ENCODE peak calls at places on chromosomes 4 and X, in six cellular contexts. L is A549, Y is hepatocyte, R is mucosa of descending colon, I is SK-N-SH, T is H1. J is an unnamed sample. For H3K4me1, the result is how much of the 10 kb centered on the place peaks cover.

GRCh38 chrX:19852014-19853005 is 35.1 kb downstream of the SH3KBP1 start:
- DNase-seq in R (no peak), L (no peak), T (no peak), Y (no peak), I (no peak), J (no peak)

GRCh38 chr4:124785645-124786044 is 73.1 kb upstream of the ANKRD50 start:
- DNase-seq in R (no peak), Y (no peak), L (no peak), I (no peak), T (no peak), J (no peak)

GRCh38 chrX:142860944-142861343 is 164.8 kb upstream of the SPANXN4 start:
- DNase-seq in R (no peak), T (no peak), L (no peak), I (no peak), Y (no peak), J (no peak)

GRCh38 chr4:148565801-148566200 is 123.6 kb upstream of the NR3C2 start:
- DNase-seq in Y (no peak), T (no peak), I (no peak), R (no peak), L (no peak), J (no peak)

GRCh38 chr4:156594619-156595018 is 377.0 kb downstream of the PDGFC start:
- DNase-seq in I (no peak), L (no peak), T (no peak), R (peak), Y (peak), J (no peak)

GRCh38 chrX:12115377-12115776 is 22.9 kb upstream of the FRMPD4 start:
- DNase-seq in T (peak), I (no peak), Y (no peak), R (no peak), L (no peak), J (no peak)

GRCh38 chr4:40333921-40334352 is 1.2 kb upstream of the CHRNA9 start:
- DNase-seq in I (peak), Y (peak), L (peak), T (no peak), R (no peak), J (no peak)

GRCh38 chr4:54226399-54227260 is 2.5 kb upstream of the PDGFRA start:
- DNase-seq in T (peak), I (no peak), L (no peak), Y (peak), R (peak), J (no peak)

GRCh38 chr4:139556071-139556734 is at the start of gene SETD7:
- DNase-seq in Y (peak), I (peak), T (peak), R (peak), L (peak), J (peak)

GRCh38 chr4:151659631-151660030 is 101.2 kb downstream of the GATB start:
- DNase-seq in L (no peak), Y (peak), T (no peak), R (no peak), I (no peak), J (no peak)

GRCh38 chrX:47187106-47187677 is 6.4 kb upstream of the UBA1 start:
- DNase-seq in I (no peak), T (no peak), Y (no peak), L (no peak), R (no peak), J (no peak)

GRCh38 chr4:11427201-11427996 is 1.3 kb downstream of the HS3ST1 start:
- DNase-seq in L (no peak), T (peak), R (no peak), I (no peak), Y (peak), J (no peak)

GRCh38 chrX:120456973-120457372 is 12.1 kb downstream of the LAMP2 start:
- DNase-seq in L (no peak), R (no peak), Y (no peak), I (no peak), T (no peak), J (no peak)

GRCh38 chr4:107027379-107027778 is 8.7 kb downstream of the DKK2 start:
- DNase-seq in Y (no peak), I (no peak), L (no peak), T (no peak), R (no peak), J (no peak)

GRCh38 chrX:119155416-119156035 is 27.9 kb upstream of the KIAA1210 start:
- DNase-seq in Y (peak), I (no peak), L (peak), T (no peak), R (peak), J (no peak)

GRCh38 chrX:107675823-107676555 is 47.7 kb downstream of the PRPS1 start:
- DNase-seq in Y (peak), I (no peak), R (no peak), L (no peak), T (no peak), J (no peak)

GRCh38 chr4:74752798-74753197 is 41.5 kb downstream of the BTC start:
- DNase-seq in I (no peak), T (no peak), Y (no peak), L (no peak), R (no peak), J (no peak)

GRCh38 chr4:94722748-94723147 is 35.0 kb upstream of the BMPR1B start:
- DNase-seq in I (no peak), L (no peak), R (no peak), T (no peak), Y (no peak), J (no peak)

GRCh38 chr4:167233523-167234387 is 539 bp downstream of the SPOCK3 start:
- DNase-seq in Y (peak), I (peak), L (no peak), T (peak), R (no peak), J (no peak)

GRCh38 chr4:77665381-77666069 is 59.9 kb downstream of the CXCL13 start:
- DNase-seq in I (no peak), L (no peak), T (no peak), Y (no peak), R (no peak), J (no peak)

GRCh38 chrX:11765449-11765848 is 7.4 kb downstream of the MSL3 start:
- DNase-seq in R (no peak), L (no peak), Y (no peak), I (no peak), T (no peak), J (no peak)

GRCh38 chr4:88697113-88697512 is 516 bp downstream of the NAP1L5 start:
- DNase-seq in R (no peak), I (peak), L (no peak), Y (no peak), T (no peak), J (no peak)

GRCh38 chr4:70743728-70744127 is 22.0 kb downstream of the RUFY3 start:
- DNase-seq in I (no peak), T (no peak), R (no peak), Y (no peak), L (no peak), J (no peak)

GRCh38 chr4:5921981-5922380 is 29.1 kb upstream of the CRMP1 start:
- DNase-seq in L (no peak), R (no peak), Y (no peak), T (no peak), I (no peak), J (no peak)

GRCh38 chrX:155068165-155068564 is 2.8 kb downstream of the CMC4 start:
- DNase-seq in I (no peak), Y (no peak), T (no peak), R (no peak), L (peak), J (no peak)

GRCh38 chr4:15665738-15666365 is 10.7 kb upstream of the FBXL5 start:
- DNase-seq in R (peak), L (no peak), Y (peak), T (no peak), I (no peak), J (no peak)

GRCh38 chr4:168475745-168476144 is 4.5 kb downstream of the DDX60L start:
- DNase-seq in L (no peak), I (no peak), T (no peak), R (no peak), Y (peak), J (peak)

GRCh38 chrX:147550217-147550616 is 361.5 kb upstream of the FMR1 start:
- DNase-seq in T (peak), I (peak), R (peak), Y (peak), L (no peak), J (no peak)
- TF ChIP-seq CTCF in T (peak), I (peak), R (no peak), Y (peak), L (no peak), J (no peak)

GRCh38 chr4:102299302-102299701 is 46.0 kb downstream of the SLC39A8 start:
- DNase-seq in Y (no peak), T (no peak), I (no peak), L (no peak), R (no peak), J (no peak)
- H3K4me1 ChIP-seq in Y (under half), T (under half), I (under half), L (under half), R (under half), J (under half)

GRCh38 chrX:133414399-133415275 is 652 bp downstream of the GPC4 start:
- DNase-seq in Y (peak), T (no peak), R (peak), L (no peak), I (peak), J (no peak)

GRCh38 chrX:133413218-133413925 is 1.9 kb downstream of the GPC4 start:
- DNase-seq in R (peak), T (no peak), Y (no peak), L (no peak), I (peak), J (no peak)

GRCh38 chrX:133412665-133413064 is 2.6 kb downstream of the GPC4 start:
- DNase-seq in Y (no peak), R (no peak), T (no peak), L (no peak), I (no peak), J (no peak)

GRCh38 chrX:133417364-133417763 is 2.1 kb upstream of the GPC4 start:
- DNase-seq in Y (no peak), R (no peak), L (no peak), I (no peak), T (no peak), J (no peak)

DNA sequence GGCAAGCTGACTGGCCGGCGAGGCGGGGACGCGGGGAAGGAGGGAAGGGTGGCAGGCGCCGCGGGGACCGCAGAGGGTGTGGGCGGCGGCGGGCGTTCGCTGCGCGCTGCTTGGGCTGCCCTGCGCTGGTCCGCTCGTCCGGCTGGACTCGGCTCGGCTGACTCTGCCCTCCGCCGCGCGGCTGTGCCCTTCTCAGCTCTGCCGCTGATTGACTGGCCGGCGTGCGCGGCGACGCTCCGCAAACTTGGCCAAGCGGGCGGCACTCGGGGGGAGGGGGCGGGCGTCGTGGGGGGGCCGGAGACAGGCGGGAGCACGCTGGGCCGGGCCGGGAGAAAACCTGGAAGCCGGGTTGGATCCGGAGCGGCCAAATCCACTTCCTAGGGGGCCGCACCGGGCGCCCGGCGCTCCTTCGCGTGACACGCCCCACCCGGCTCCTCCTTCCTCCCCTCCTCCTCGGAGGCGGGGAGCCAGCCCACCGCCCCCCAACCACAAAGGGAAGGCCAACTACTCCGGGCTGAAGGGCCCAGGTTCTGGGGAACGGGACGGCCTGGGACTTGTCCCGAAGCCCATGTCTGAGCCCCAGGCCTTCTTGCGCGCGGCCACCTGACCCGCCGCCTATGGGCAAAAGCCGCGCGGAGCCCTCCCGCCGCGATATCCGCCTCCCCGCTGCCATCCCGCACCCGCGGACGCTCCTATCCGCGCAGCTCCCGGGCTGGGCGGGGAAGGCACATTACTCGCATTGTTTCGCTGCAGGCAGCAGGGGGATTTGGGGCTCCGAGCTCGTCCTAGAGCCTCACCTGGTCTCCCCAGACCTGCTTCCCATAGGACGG is at the start of gene GPC4:
- DNase-seq in I (peak), L (peak), R (peak), T (peak), Y (peak), J (no peak)
- H3K4me3 ChIP-seq in I (peak), L (peak), R (peak), T (peak), Y (peak), J (no peak)

DNA sequence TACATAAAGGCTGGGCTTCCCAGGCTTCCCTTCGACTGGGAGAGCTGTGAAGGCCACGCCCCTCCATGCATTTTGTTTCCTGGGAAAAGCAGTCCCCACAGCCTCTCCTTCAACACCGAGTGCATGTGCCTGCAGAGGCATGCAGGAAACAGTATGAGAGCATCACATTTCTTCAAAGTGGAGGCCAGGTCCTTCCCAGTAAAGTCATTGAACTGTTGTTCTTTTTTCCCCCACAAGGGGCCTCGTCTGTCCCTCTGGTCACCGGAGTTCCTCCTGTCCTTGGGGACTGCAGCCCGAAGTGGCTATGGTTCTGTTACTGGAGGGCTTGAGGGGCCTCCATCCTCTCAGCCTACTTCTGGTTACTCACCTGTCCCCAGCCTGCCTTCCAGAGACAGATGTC is 56.0 kb downstream of the RAI2 start:
- DNase-seq in T (peak), L (no peak), R (no peak), I (no peak), Y (no peak), J (no peak)
- TF ChIP-seq CTCF in T (peak), L (no peak), R (no peak), I (peak), Y (no peak), J (no peak)

GRCh38 chr4:184382189-184382846 is 92.0 kb downstream of the IRF2 start:
- DNase-seq in I (no peak), L (no peak), R (peak), Y (no peak), T (no peak), J (no peak)

GRCh38 chr4:184384056-184384809 is 90.1 kb downstream of the IRF2 start:
- DNase-seq in R (peak), Y (peak), I (no peak), L (no peak), T (no peak), J (no peak)

GRCh38 chr4:184384810-184385557 is 89.4 kb downstream of the IRF2 start:
- DNase-seq in Y (no peak), T (no peak), L (no peak), I (no peak), R (no peak), J (no peak)

GRCh38 chr4:184385705-184386141 is 88.6 kb downstream of the IRF2 start:
- DNase-seq in T (no peak), L (no peak), I (no peak), Y (peak), R (peak), J (no peak)

GRCh38 chr4:184383497-184384055 is 90.8 kb downstream of the IRF2 start:
- DNase-seq in Y (peak), I (no peak), L (peak), T (no peak), R (no peak), J (no peak)
- H3K4me1 ChIP-seq in Y (half or more), I (under half), L (under half), T (under half), R (under half), J (under half)

GRCh38 chr4:137611998-137612700 is 79.9 kb upstream of the PCDH18 start:
- DNase-seq in Y (no peak), R (no peak), L (no peak), I (no peak), T (no peak), J (no peak)

GRCh38 chr4:137608085-137608484 is 75.8 kb upstream of the PCDH18 start:
- DNase-seq in T (no peak), R (no peak), I (no peak), Y (peak), L (no peak), J (no peak)

GRCh38 chr4:137609693-137610450 is 77.6 kb upstream of the PCDH18 start:
- DNase-seq in I (no peak), T (no peak), Y (peak), R (no peak), L (no peak), J (no peak)

GRCh38 chr4:137614491-137614890 is 82.2 kb upstream of the PCDH18 start:
- DNase-seq in R (no peak), L (no peak), T (no peak), I (no peak), Y (no peak), J (no peak)

DNA sequence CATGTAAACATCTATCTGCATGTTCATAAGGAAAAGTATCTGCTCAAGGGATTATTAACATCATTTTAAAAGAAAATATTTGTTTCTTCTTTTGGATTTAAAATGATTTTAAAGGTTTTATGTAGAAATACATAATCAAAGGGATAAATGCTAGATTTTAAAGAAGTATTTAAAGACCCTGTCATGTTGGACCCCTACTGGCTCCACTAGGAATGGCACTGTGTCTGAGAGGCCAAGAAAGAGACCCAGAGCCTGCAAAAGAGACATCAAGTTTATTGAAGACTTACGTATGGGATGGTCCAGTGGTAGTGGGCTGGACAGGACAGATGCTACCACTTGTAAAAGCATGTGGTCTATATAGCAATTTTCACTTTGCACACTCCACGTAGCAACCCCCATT is 78.7 kb upstream of the PCDH18 start:
- DNase-seq in T (no peak), L (no peak), Y (peak), R (no peak), I (no peak), J (no peak)
- H3K4me3 ChIP-seq in T (no peak), L (no peak), Y (no peak), R (no peak), I (no peak), J (no peak)

J was measured in CD8-positive, alpha-beta T cell.